ENCODE peak calls at places on chromosomes 3 and 15, in seven cellular contexts. I is RWPE1; F is AG09309; V is stimulated activated CD4-positive, alpha-beta T cell treated with anti-CD3 and anti-CD28 coated beads, Interleukin-2, amount 100 ng/mL, for 48 hours; J is cardiac fibroblast; X is activated T-cell treated with anti-CD3 and anti-CD28 coated beads, Interleukin-2, amount 50 U/mL, for 72 hours; R is coronary artery. Q is an unnamed sample.

GRCh38 chr3:48915296-48915695 is 3.3 kb upstream of the ARIH2 start:
- DNase-seq in R (no peak), V (no peak), J (no peak), I (no peak), F (no peak), X (peak; percentile 54), Q (no peak)

GRCh38 chr15:28185148-28185895 is 86.2 kb upstream of the OCA2 start:
- DNase-seq in I (no peak), F (no peak), R (no peak), J (no peak), X (no peak), V (no peak), Q (no peak)

GRCh38 chr15:95520922-95521321 is 809.6 kb upstream of the NR2F2 start:
- DNase-seq in R (no peak), I (no peak), V (no peak), J (no peak), X (no peak), F (no peak), Q (no peak)

GRCh38 chr3:144187531-144188230 is 216.1 kb downstream of the DIPK2A start:
- DNase-seq in X (no peak), J (peak; percentile 19), V (no peak), F (peak; percentile 83), I (no peak), R (no peak), Q (no peak)

GRCh38 chr3:64067510-64068346 is 44.4 kb upstream of the PSMD6 start:
- DNase-seq in V (no peak), X (no peak), I (no peak), J (peak; percentile 28), F (no peak), R (no peak), Q (no peak)

GRCh38 chr3:126945891-126946290 is 37.0 kb upstream of the PLXNA1 start:
- DNase-seq in J (no peak), X (no peak), F (no peak), V (no peak), I (no peak), R (no peak), Q (no peak)

GRCh38 chr3:127748754-127749327 is 73.5 kb downstream of the MGLL start:
- DNase-seq in I (no peak), X (no peak), J (peak; percentile 25), R (no peak), F (no peak), V (no peak), Q (no peak)

GRCh38 chr3:189555558-189555881 is 75.7 kb upstream of the TP63 start:
- DNase-seq in F (no peak), J (no peak), V (no peak), X (no peak), R (no peak), I (no peak), Q (no peak)

GRCh38 chr15:31333820-31334219 is 7.2 kb downstream of the KLF13 start:
- DNase-seq in R (no peak), J (no peak), X (no peak), V (no peak), I (no peak), F (no peak), Q (no peak)

GRCh38 chr3:9862391-9863235 is 17.4 kb downstream of the CIDEC start:
- DNase-seq in I (no peak), X (peak; percentile 51), V (no peak), F (no peak), R (no peak), J (peak; percentile 64), Q (no peak)

GRCh38 chr3:67059443-67059842 is 61.3 kb downstream of the KBTBD8 start:
- DNase-seq in I (no peak), J (no peak), R (no peak), X (no peak), F (no peak), V (no peak), Q (no peak)

GRCh38 chr3:8650583-8651416 is 6.2 kb upstream of the SSUH2 start:
- DNase-seq in V (no peak), F (no peak), J (peak; percentile 9), R (no peak), I (no peak), X (no peak), Q (no peak)

GRCh38 chr3:159821148-159821547 is 167.5 kb upstream of the IL12A start:
- DNase-seq in F (no peak), V (no peak), I (peak; percentile 47), X (no peak), R (no peak), J (no peak), Q (no peak)